ENCODE peak calls at places on chromosomes 16 and 17, in seven cellular contexts. Y, M, I, G, O, C and T are unnamed samples.

GRCh38 chr17:34285304-34285792 is at the start of gene CCL11:
- DNase-seq in Y (no peak), M (no peak), I (no peak), G (no peak), O (no peak), C (no peak), T (no peak)

GRCh38 chr16:5615868-5616642 is 518.5 kb upstream of the EEF2KMT start:
- DNase-seq in Y (peak), M (no peak), I (peak), G (peak), O (no peak), C (peak), T (peak)

GRCh38 chr17:1787301-1787902 is 25.5 kb downstream of the SERPINF1 start:
- DNase-seq in Y (no peak), M (no peak), I (peak), G (no peak), O (peak), C (no peak), T (no peak)

GRCh38 chr17:48604770-48605329 is at the start of gene HOXB6:
- DNase-seq in Y (no peak), M (no peak), I (peak), G (no peak), O (no peak), C (no peak), T (no peak)

GRCh38 chr17:71959129-71959528 is 161.7 kb upstream of the SOX9 start:
- DNase-seq in Y (peak), M (no peak), I (no peak), G (peak), O (peak), C (no peak), T (no peak)

GRCh38 chr16:4103741-4104140 is 12.5 kb downstream of the ADCY9 start:
- DNase-seq in Y (no peak), M (no peak), I (no peak), G (no peak), O (no peak), C (no peak), T (no peak)

GRCh38 chr16:23148513-23149266 is 562 bp downstream of the USP31 start:
- DNase-seq in Y (peak), M (peak), I (peak), G (peak), O (peak), C (no peak), T (no peak)

GRCh38 chr17:4641297-4642195 is at the start of gene ALOX15:
- DNase-seq in Y (no peak), M (no peak), I (no peak), G (no peak), O (no peak), C (no peak), T (no peak)

GRCh38 chr17:66996926-66997325 is 32.4 kb downstream of the CACNG4 start:
- DNase-seq in Y (no peak), M (no peak), I (no peak), G (no peak), O (no peak), C (no peak), T (no peak)

GRCh38 chr16:12178251-12178990 is 201.9 kb downstream of the SNX29 start:
- DNase-seq in Y (no peak), M (no peak), I (no peak), G (no peak), O (peak), C (no peak), T (no peak)

GRCh38 chr17:34917381-34917780 is 43.9 kb downstream of the CCT6B start:
- DNase-seq in Y (no peak), M (no peak), I (no peak), G (no peak), O (no peak), C (no peak), T (no peak)

GRCh38 chr16:57627184-57627871 is 1.1 kb upstream of the ADGRG1 start:
- DNase-seq in Y (peak), M (no peak), I (peak), G (no peak), O (peak), C (peak), T (no peak)

GRCh38 chr17:62017496-62017895 is 47.6 kb downstream of the MED13 start:
- DNase-seq in Y (no peak), M (no peak), I (no peak), G (no peak), O (peak), C (no peak), T (no peak)

GRCh38 chr16:20383106-20384029 is 21.2 kb downstream of the PDILT start:
- DNase-seq in Y (peak), M (peak), I (peak), G (peak), O (peak), C (peak), T (peak)

GRCh38 chr17:63317166-63317845 is 128.8 kb downstream of the CYB561 start:
- DNase-seq in Y (no peak), M (no peak), I (no peak), G (no peak), O (no peak), C (no peak), T (no peak)

GRCh38 chr16:83937267-83937666 is 15.8 kb upstream of the OSGIN1 start:
- DNase-seq in Y (no peak), M (no peak), I (no peak), G (no peak), O (no peak), C (no peak), T (no peak)

GRCh38 chr17:4944163-4944553 is 4.1 kb downstream of the RNF167 start:
- DNase-seq in Y (no peak), M (no peak), I (no peak), G (peak), O (no peak), C (no peak), T (no peak)

GRCh38 chr16:5252800-5253199 is 155.2 kb upstream of the EEF2KMT start:
- DNase-seq in Y (peak), M (no peak), I (no peak), G (no peak), O (no peak), C (peak), T (no peak)

GRCh38 chr16:79402920-79403319 is 197.6 kb downstream of the MAF start:
- DNase-seq in Y (no peak), M (no peak), I (no peak), G (no peak), O (no peak), C (no peak), T (no peak)

GRCh38 chr17:82237083-82237745 is 8.4 kb downstream of the SLC16A3 start:
- DNase-seq in Y (no peak), M (no peak), I (no peak), G (no peak), O (no peak), C (no peak), T (no peak)

GRCh38 chr17:6439951-6440350 is 4.3 kb upstream of the PIMREG start:
- DNase-seq in Y (no peak), M (no peak), I (no peak), G (no peak), O (no peak), C (no peak), T (no peak)

GRCh38 chr16:78503501-78504110 is 404.2 kb downstream of the WWOX start:
- DNase-seq in Y (peak), M (peak), I (no peak), G (peak), O (peak), C (peak), T (peak)

GRCh38 chr16:68088130-68088972 is 3.2 kb downstream of the NFATC3 start:
- DNase-seq in Y (peak), M (no peak), I (no peak), G (no peak), O (no peak), C (no peak), T (no peak)

GRCh38 chr17:22507823-22508222 is 815.5 kb downstream of the KCNJ18 start:
- DNase-seq in Y (peak), M (no peak), I (peak), G (no peak), O (no peak), C (peak), T (no peak)

GRCh38 chr16:49463529-49463928 is 89.9 kb downstream of the C16orf78 start:
- DNase-seq in Y (no peak), M (peak), I (no peak), G (peak), O (no peak), C (no peak), T (no peak)

GRCh38 chr16:534089-534635 is 6.7 kb downstream of the CAPN15 start:
- DNase-seq in Y (no peak), M (no peak), I (no peak), G (no peak), O (no peak), C (no peak), T (no peak)

GRCh38 chr16:22360963-22361659 is 13.3 kb downstream of the CDR2 start:
- DNase-seq in Y (peak), M (no peak), I (no peak), G (no peak), O (no peak), C (no peak), T (no peak)

GRCh38 chr17:81039854-81040758 is 5.2 kb downstream of the BAIAP2 start:
- DNase-seq in Y (peak), M (no peak), I (peak), G (no peak), O (peak), C (no peak), T (no peak)

GRCh38 chr17:78789663-78790181 is 7.6 kb upstream of the CYTH1 start:
- DNase-seq in Y (no peak), M (no peak), I (no peak), G (no peak), O (peak), C (no peak), T (no peak)

GRCh38 chr16:84985079-84986065 is 26.0 kb downstream of the ZDHHC7 start:
- DNase-seq in Y (no peak), M (no peak), I (peak), G (no peak), O (peak), C (no peak), T (no peak)

GRCh38 chr17:49696233-49696761 is 11.5 kb downstream of the SLC35B1 start:
- DNase-seq in Y (no peak), M (peak), I (no peak), G (no peak), O (no peak), C (no peak), T (no peak)

GRCh38 chr16:27498916-27499658 is 50.6 kb downstream of the GTF3C1 start:
- DNase-seq in Y (peak), M (no peak), I (no peak), G (no peak), O (no peak), C (no peak), T (no peak)

GRCh38 chr17:28282596-28282995 is 36.4 kb upstream of the TMEM97 start:
- DNase-seq in Y (peak), M (no peak), I (peak), G (no peak), O (peak), C (no peak), T (no peak)

GRCh38 chr16:62034236-62035114 is 1.8 kb downstream of the CDH8 start:
- DNase-seq in Y (peak), M (no peak), I (no peak), G (no peak), O (no peak), C (no peak), T (no peak)

GRCh38 chr17:31094600-31095238 is at the start of gene NF1:
- DNase-seq in Y (peak), M (peak), I (peak), G (peak), O (peak), C (peak), T (peak)

GRCh38 chr17:58507123-58507634 is 7.3 kb downstream of the MTMR4 start:
- DNase-seq in Y (no peak), M (no peak), I (no peak), G (no peak), O (peak), C (no peak), T (no peak)

GRCh38 chr16:17467923-17468540 is 2.7 kb downstream of the XYLT1 start:
- DNase-seq in Y (peak), M (no peak), I (peak), G (no peak), O (peak), C (peak), T (no peak)

GRCh38 chr16:8890549-8890921 is 8.4 kb downstream of the LITAFD start:
- DNase-seq in Y (no peak), M (no peak), I (no peak), G (no peak), O (no peak), C (no peak), T (no peak)

GRCh38 chr17:28124962-28125361 is 82.5 kb downstream of the NLK start:
- DNase-seq in Y (no peak), M (no peak), I (no peak), G (no peak), O (no peak), C (no peak), T (no peak)

GRCh38 chr17:412211-413015 is 59.8 kb upstream of the RPH3AL start:
- DNase-seq in Y (peak), M (peak), I (peak), G (peak), O (peak), C (no peak), T (no peak)